ENCODE peak calls at places on chromosomes 11 and 22, in four cellular contexts. H, M, B and D are unnamed samples.
A peak's percentile ranks its signal among the peaks of the same experiment; 100 is the strongest.

GRCh38 chr22:42468841-42469240 is 36.6 kb upstream of the NFAM1 start:
- DNase-seq in M (no peak), H (no peak), B (no peak), D (no peak)

GRCh38 chr11:119493712-119494111 is 70.7 kb upstream of the THY1 start:
- DNase-seq in M (no peak), B (no peak), H (no peak), D (no peak)

GRCh38 chr22:32949719-32950118 is 108.5 kb downstream of the SYN3 start:
- DNase-seq in M (no peak), H (peak; percentile 11), B (no peak), D (no peak)

GRCh38 chr11:94473177-94473799 is 20.4 kb downstream of the MRE11 start:
- DNase-seq in M (no peak), B (no peak), H (no peak), D (no peak)

GRCh38 chr11:25065711-25066110 is 568.9 kb downstream of the LUZP2 start:
- DNase-seq in H (no peak), M (peak; percentile 29), B (no peak), D (no peak)

GRCh38 chr11:6298605-6299004 is 21.7 kb downstream of the CAVIN3 start:
- DNase-seq in B (no peak), H (peak; percentile 27), M (peak; percentile 72), D (peak; percentile 34)

GRCh38 chr11:75593337-75593915 is 31.4 kb downstream of the SERPINH1 start:
- DNase-seq in B (no peak), M (no peak), H (no peak), D (no peak)

GRCh38 chr22:29470159-29470855 is 9.7 kb upstream of the NEFH start:
- DNase-seq in H (peak; percentile 70), M (peak; percentile 75), B (peak; percentile 72), D (peak; percentile 95)

GRCh38 chr11:10855295-10855694 is 2.6 kb downstream of the ZBED5 start:
- DNase-seq in H (no peak), M (no peak), B (no peak), D (no peak)

GRCh38 chr22:34877506-34877905 is 188.5 kb upstream of the ISX start:
- DNase-seq in M (no peak), H (no peak), B (no peak), D (no peak)

GRCh38 chr11:36164522-36165250 is 124.5 kb downstream of the COMMD9 start:
- DNase-seq in H (no peak), M (no peak), B (no peak), D (no peak)

GRCh38 chr11:125348704-125349635 is 147.1 kb downstream of the FEZ1 start:
- DNase-seq in H (peak; percentile 87), M (peak; percentile 4), B (peak; percentile 74), D (no peak)

GRCh38 chr22:36333632-36334031 is 54.1 kb downstream of the MYH9 start:
- DNase-seq in H (no peak), M (no peak), B (no peak), D (peak; percentile 59)

GRCh38 chr22:36334838-36335603 is 52.7 kb downstream of the MYH9 start:
- DNase-seq in H (no peak), M (no peak), B (peak; percentile 89), D (peak; percentile 79)

GRCh38 chr22:36332623-36333331 is 55.0 kb downstream of the MYH9 start:
- DNase-seq in H (no peak), B (no peak), M (peak; percentile 59), D (no peak)

GRCh38 chr22:36335621-36336020 is 52.1 kb downstream of the MYH9 start:
- DNase-seq in H (no peak), B (no peak), M (no peak), D (no peak)

DNA sequence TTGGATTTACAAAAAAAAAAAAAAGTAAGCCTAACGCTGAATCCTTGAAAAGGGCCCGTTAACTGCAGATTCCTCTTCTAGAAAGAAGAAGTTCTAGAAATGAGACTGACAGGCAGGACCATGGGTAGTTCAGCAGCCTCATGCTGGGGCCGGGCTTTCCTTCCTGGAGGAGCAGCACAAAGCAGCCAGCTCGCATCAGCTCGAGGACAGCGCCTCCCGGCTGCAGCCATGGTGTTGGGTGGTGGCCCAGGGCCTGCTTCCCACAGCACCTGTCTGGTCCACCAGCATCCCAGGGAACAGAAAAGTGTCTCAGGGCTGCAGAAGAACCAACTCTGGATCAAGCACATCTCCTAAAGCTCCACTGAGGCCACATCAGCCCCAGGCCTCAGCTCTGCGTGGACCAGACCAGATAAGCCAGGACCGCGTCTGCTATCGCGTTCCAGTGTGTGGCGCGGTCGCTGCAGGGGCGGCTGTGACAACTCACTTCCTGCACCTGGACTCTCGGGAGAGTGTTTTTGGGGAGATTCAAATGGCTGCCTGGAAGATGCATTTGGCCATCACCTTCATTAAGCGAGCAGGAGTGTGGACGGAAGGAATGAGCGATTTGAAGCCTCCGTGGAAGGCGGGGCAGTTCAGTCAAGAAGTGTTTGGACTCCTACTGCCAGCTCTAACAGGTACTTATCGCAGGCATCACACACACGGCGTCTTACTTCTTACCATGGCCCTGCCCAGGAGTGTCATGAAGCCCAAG is 53.5 kb downstream of the MYH9 start:
- DNase-seq in B (peak; percentile 85), H (no peak), M (peak; percentile 54), D (peak; percentile 69)
- TF ChIP-seq CTCF in B (no peak), H (peak; percentile 40), M (no peak), D (peak; percentile 30)

GRCh38 chr11:95931916-95932315 is 8.0 kb upstream of the MTMR2 start:
- DNase-seq in M (no peak), B (no peak), H (no peak), D (no peak)
- TF ChIP-seq EP300 in M (no peak), B (no peak), H (no peak), D (no peak)

DNA sequence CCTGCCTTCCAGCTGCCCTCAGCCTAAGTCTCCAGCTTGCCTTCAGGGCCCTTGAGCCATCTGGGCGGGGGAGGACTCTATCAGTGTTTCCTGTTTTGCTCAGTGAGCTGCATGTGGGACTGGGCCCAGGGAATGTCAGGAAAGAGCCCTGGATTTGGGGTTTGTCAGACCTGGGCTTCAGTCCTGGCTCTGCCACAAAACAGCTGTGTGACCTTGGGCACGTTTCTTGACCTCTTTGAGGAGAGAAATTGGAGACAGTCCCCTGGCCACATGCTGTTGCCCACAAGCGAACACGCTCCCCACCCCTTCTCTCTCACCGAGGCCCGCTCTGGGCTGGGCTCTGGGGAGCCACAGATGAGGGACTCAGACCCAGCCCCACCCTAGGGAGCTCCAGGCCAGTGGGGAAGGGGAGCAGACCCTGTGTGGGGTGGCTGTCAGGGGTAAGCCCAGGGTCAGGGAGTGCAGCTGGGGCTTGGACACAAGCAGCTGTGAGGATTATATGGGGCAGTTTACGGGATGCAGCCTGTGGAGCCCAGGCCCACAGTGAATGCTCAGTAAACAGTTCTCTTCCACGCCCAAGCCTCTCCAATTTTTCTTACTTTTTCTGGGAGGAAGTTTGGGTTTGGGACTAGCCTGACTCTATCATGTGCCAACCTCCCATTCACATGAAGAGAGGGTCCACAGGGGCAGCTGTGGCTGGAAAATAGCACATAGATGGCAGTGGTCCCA is 12.3 kb downstream of the MYO7A start:
- DNase-seq in B (no peak), H (peak; percentile 75), M (no peak), D (no peak)
- H3K4me1 ChIP-seq in B (no peaks in the 10 kb centered on the region), H (no peaks in the 10 kb centered on the region), M (peaks cover 3% of the 10 kb centered on the region), D (no peaks in the 10 kb centered on the region)

GRCh38 chr11:77065878-77066228 is 918 bp upstream of the CAPN5 start:
- DNase-seq in B (peak; percentile 81), M (no peak), H (no peak), D (no peak)

GRCh38 chr11:77068461-77069335 is 1.9 kb downstream of the CAPN5 start:
- DNase-seq in B (peak; percentile 58), M (no peak), H (no peak), D (no peak)

GRCh38 chr11:77067776-77068460 is 1.1 kb downstream of the CAPN5 start:
- DNase-seq in B (peak; percentile 67), H (no peak), M (no peak), D (no peak)

GRCh38 chr11:77064648-77065217 is 2.0 kb upstream of the CAPN5 start:
- DNase-seq in B (peak; percentile 44), H (no peak), M (no peak), D (no peak)

DNA sequence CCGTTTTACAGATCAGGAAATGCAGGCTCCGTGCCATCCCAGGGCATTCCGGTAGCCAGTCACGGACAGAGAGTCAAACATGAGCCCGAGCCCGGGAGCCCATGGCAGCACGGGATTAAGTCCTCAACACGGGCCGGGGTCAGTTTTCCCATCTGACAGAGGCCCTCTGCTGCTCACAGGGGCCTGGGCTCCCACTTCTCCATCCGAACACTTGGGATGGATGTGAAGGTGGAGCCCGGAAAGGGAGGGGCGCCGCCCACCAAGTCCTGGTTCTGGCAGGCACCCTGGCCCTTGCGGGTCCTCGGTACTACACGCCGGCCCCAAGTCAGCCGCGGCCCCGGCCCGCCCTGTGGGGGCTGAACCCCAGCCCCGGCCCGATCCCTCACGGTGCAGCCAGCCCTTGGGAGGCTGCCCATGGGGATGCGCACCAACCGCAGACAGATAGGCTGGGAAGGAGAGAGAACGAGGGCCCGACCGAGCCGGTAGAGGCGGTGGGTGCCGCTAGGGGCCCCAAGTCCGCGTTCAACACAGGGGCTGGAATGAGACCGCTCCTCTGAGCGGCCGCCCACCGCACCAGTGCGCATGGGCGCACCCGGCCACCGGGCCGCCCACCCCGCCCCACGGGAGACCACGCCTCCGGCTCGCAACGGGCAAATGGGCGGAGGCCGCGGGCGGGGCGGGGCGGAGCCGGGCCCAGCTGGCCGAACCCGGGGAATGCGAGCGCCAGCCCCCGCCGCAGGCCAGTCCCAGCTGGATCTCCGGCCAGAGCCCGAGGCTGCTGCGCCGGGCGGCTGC is at the start of gene CAPN5:
- DNase-seq in H (peak; percentile 99), M (peak; percentile 89), B (peak; percentile 95), D (peak; percentile 92)
- TF ChIP-seq CTCF in H (peak; percentile 41), M (peak; percentile 38), B (peak; percentile 34), D (no peak)

DNA sequence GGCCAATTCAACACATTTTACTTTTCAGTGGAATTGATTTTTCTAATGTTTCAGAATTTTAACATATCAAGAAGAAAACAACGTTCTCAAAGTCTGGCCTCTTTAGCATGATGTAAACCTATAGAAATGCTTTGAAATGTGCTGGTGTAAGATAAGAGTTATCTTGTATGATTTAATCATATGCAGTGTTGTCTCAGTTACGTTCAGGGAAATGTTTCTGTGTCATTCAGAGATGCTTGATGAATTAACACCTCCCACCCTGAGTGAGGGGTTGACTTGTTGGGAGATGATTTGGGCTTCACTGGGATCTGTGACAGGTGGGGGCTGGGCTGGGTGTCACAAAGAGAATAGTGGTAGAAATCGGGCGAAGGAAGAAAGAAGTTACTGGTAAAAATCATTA is 15.7 kb upstream of the MYO18B start:
- DNase-seq in H (no peak), M (no peak), B (no peak), D (no peak)
- TF ChIP-seq EP300 in H (no peak), M (no peak), B (no peak), D (no peak)

GRCh38 chr11:19451609-19452008 is 210.9 kb upstream of the E2F8 start:
- DNase-seq in H (no peak), B (no peak), M (no peak), D (no peak)
- H3K4me1 ChIP-seq in H (no peaks in the 10 kb centered on the region), B (no peaks in the 10 kb centered on the region), M (no peaks in the 10 kb centered on the region), D (no peaks in the 10 kb centered on the region)

DNA sequence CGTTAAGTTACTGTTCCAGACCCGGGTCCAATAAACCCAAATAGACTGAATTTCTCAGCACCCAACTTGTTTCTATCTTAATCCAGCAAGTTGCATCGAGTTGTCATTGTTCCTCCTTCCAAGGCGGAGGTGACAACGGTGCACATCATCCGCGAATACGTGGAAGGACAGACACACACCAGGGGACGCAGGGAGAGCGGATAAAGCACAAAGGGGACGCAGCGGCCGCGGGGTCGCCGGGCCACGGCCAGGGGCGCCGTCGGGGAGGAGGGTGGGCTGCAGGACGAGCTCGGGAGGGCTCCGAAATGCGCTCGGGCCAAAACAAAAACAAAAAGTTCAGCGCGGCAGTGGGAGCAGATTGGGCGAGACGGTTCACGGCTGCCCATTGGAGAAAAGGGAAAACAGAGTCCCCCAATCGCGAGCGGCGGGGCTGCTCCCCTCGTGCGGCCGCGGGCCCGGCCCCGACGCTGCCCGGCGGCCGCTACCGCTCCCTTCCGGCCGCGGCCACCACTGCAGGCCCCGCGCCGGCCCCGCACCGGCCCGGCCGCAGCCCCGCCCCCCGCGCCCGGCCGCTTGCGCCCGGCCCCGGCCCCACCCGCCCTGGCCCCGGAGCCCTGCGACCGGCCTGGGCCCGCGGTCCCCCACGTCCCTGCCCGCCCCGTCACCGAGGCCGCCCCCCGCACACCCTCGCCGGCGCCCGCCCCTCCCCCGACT is 518 bp downstream of the KMT5B start:
- DNase-seq in M (peak; percentile 78), H (peak; percentile 93), B (peak; percentile 91), D (peak; percentile 81)
- TF ChIP-seq CTCF in M (peak; percentile 34), H (peak; percentile 20), B (no peak), D (peak; percentile 43)